ENCODE peak calls at places on chromosome 12, in four cellular contexts. One of them, this sample, is unnamed.

GRCh38 chr12:65308001-65308400 is 29.5 kb downstream of the MSRB3 start:
- DNase-seq in brain microvascular endothelial cell: no peak
- DNase-seq in endothelial cell: no peak
- DNase-seq in skeletal muscle cell: no peak
- DNase-seq in this sample: no peak

GRCh38 chr12:123934016-123934620 is 38.5 kb downstream of the CCDC92 start:
- DNase-seq in brain microvascular endothelial cell: no peak
- DNase-seq in endothelial cell: no peak
- DNase-seq in skeletal muscle cell: no peak
- DNase-seq in this sample: no peak

GRCh38 chr12:130832561-130833209 is 6.4 kb downstream of the STX2 start:
- DNase-seq in endothelial cell: no peak
- DNase-seq in brain microvascular endothelial cell: peak
- DNase-seq in skeletal muscle cell: peak
- DNase-seq in this sample: no peak

GRCh38 chr12:47504775-47505446 is 200.9 kb downstream of the RPAP3 start:
- DNase-seq in brain microvascular endothelial cell: peak
- DNase-seq in skeletal muscle cell: peak
- DNase-seq in endothelial cell: no peak
- DNase-seq in this sample: no peak

GRCh38 chr12:11823043-11823442 is 173.6 kb downstream of the ETV6 start:
- DNase-seq in endothelial cell: no peak
- DNase-seq in brain microvascular endothelial cell: peak
- DNase-seq in skeletal muscle cell: no peak
- DNase-seq in this sample: no peak

GRCh38 chr12:8045952-8046944 is 13.7 kb downstream of the FOXJ2 start:
- DNase-seq in skeletal muscle cell: peak
- DNase-seq in endothelial cell: peak
- DNase-seq in brain microvascular endothelial cell: peak
- DNase-seq in this sample: peak

GRCh38 chr12:65755596-65755978 is 68.7 kb upstream of the HMGA2 start:
- DNase-seq in skeletal muscle cell: peak
- DNase-seq in brain microvascular endothelial cell: no peak
- DNase-seq in endothelial cell: no peak
- DNase-seq in this sample: no peak

GRCh38 chr12:127435439-127435838 is 831.5 kb upstream of the TMEM132C start:
- DNase-seq in endothelial cell: no peak
- DNase-seq in skeletal muscle cell: no peak
- DNase-seq in brain microvascular endothelial cell: no peak
- DNase-seq in this sample: no peak

GRCh38 chr12:2739832-2740641 is 54.7 kb upstream of the FKBP4 start:
- DNase-seq in skeletal muscle cell: peak
- DNase-seq in brain microvascular endothelial cell: peak
- DNase-seq in endothelial cell: peak
- DNase-seq in this sample: no peak

GRCh38 chr12:53044052-53044581 is 5.7 kb upstream of the TNS2 start:
- DNase-seq in endothelial cell: peak
- DNase-seq in brain microvascular endothelial cell: no peak
- DNase-seq in skeletal muscle cell: no peak
- DNase-seq in this sample: peak

GRCh38 chr12:53292441-53292840 is 2.9 kb upstream of the PFDN5 start:
- DNase-seq in brain microvascular endothelial cell: no peak
- DNase-seq in endothelial cell: no peak
- DNase-seq in skeletal muscle cell: no peak
- DNase-seq in this sample: no peak

GRCh38 chr12:68510394-68510793 is 100.3 kb upstream of the RAP1B start:
- DNase-seq in brain microvascular endothelial cell: no peak
- DNase-seq in skeletal muscle cell: no peak
- DNase-seq in endothelial cell: no peak
- DNase-seq in this sample: no peak

GRCh38 chr12:56206373-56207166 is 15.2 kb downstream of the RNF41 start:
- DNase-seq in brain microvascular endothelial cell: peak
- DNase-seq in endothelial cell: peak
- DNase-seq in skeletal muscle cell: no peak
- DNase-seq in this sample: no peak

GRCh38 chr12:28180791-28181190 is 9.5 kb upstream of the CCDC91 start:
- DNase-seq in endothelial cell: no peak
- DNase-seq in brain microvascular endothelial cell: no peak
- DNase-seq in skeletal muscle cell: no peak
- DNase-seq in this sample: no peak

GRCh38 chr12:110100315-110100970 is 23.7 kb upstream of the IFT81 start:
- DNase-seq in brain microvascular endothelial cell: peak
- DNase-seq in skeletal muscle cell: no peak
- DNase-seq in endothelial cell: peak
- DNase-seq in this sample: peak

GRCh38 chr12:30725739-30726138 is 29.0 kb downstream of the CAPRIN2 start:
- DNase-seq in brain microvascular endothelial cell: peak
- DNase-seq in skeletal muscle cell: peak
- DNase-seq in endothelial cell: no peak
- DNase-seq in this sample: no peak

GRCh38 chr12:122203968-122204828 is 689 bp downstream of the B3GNT4 start:
- DNase-seq in skeletal muscle cell: no peak
- DNase-seq in endothelial cell: no peak
- DNase-seq in brain microvascular endothelial cell: no peak
- DNase-seq in this sample: peak

GRCh38 chr12:42696424-42697149 is 107.0 kb upstream of the PRICKLE1 start:
- DNase-seq in skeletal muscle cell: peak
- DNase-seq in endothelial cell: no peak
- DNase-seq in brain microvascular endothelial cell: peak
- DNase-seq in this sample: peak

GRCh38 chr12:6938353-6939186 is 5.0 kb upstream of the RNU7-1 start:
- DNase-seq in brain microvascular endothelial cell: no peak
- DNase-seq in skeletal muscle cell: no peak
- DNase-seq in endothelial cell: no peak
- DNase-seq in this sample: peak

GRCh38 chr12:63869656-63870055 is 25.2 kb downstream of the SRGAP1 start:
- DNase-seq in skeletal muscle cell: no peak
- DNase-seq in endothelial cell: no peak
- DNase-seq in brain microvascular endothelial cell: no peak
- DNase-seq in this sample: no peak

GRCh38 chr12:1886396-1887008 is 31.9 kb downstream of the CACNA2D4 start:
- DNase-seq in brain microvascular endothelial cell: no peak
- DNase-seq in endothelial cell: no peak
- DNase-seq in skeletal muscle cell: no peak
- DNase-seq in this sample: no peak

GRCh38 chr12:6861391-6861790 is 5.9 kb upstream of the TPI1 start:
- DNase-seq in endothelial cell: no peak
- DNase-seq in skeletal muscle cell: no peak
- DNase-seq in brain microvascular endothelial cell: no peak
- DNase-seq in this sample: no peak

This sample was measured in sciatic nerve.